ENCODE peak calls at places on chromosomes 4 and X, in ten cellular contexts. P is endodermal cell; O is germinal center; K is naive thymus-derived CD4-positive, alpha-beta T cell; Z is AG10803; E is Calu3; H is IMR-90; W is left colon; Q is H54; Y is activated naive CD8-positive, alpha-beta T cell treated with anti-CD3 and anti-CD28 coated beads, Interleukin-2, amount 50 U/mL, for 24 hours. D is an unnamed sample.

GRCh38 chr4:154004028-154004427 is 215.1 kb upstream of the SFRP2 start:
- DNase-seq in H (no peak), Q (no peak), Z (peak; percentile 76), P (no peak), E (no peak), W (no peak), O (no peak), Y (no peak), K (no peak), D (no peak)

GRCh38 chr4:41125558-41126311 is 88.6 kb downstream of the APBB2 start:
- DNase-seq in E (no peak), K (no peak), Z (peak; percentile 37), Q (no peak), P (peak; percentile 53), W (no peak), O (no peak), Y (no peak), H (peak; percentile 36), D (no peak)

GRCh38 chr4:26854701-26855100 is 5.9 kb upstream of the STIM2 start:
- DNase-seq in W (no peak), Z (no peak), Y (no peak), E (no peak), K (no peak), Q (no peak), O (no peak), P (no peak), H (no peak), D (no peak)

GRCh38 chrX:119004920-119005524 is 30.6 kb downstream of the LONRF3 start:
- DNase-seq in H (peak; percentile 28), E (peak; percentile 62), W (peak; percentile 28), K (peak; percentile 51), Y (peak; percentile 46), O (peak; percentile 30), P (peak; percentile 87), Z (peak; percentile 20), Q (peak; percentile 26), D (peak; percentile 59)

GRCh38 chr4:139454646-139455045 is 725 bp downstream of the RAB33B start:
- DNase-seq in P (no peak), Z (no peak), W (no peak), Y (no peak), Q (no peak), E (no peak), K (no peak), O (no peak), H (no peak), D (no peak)

GRCh38 chr4:182808673-182809416 is 108.3 kb downstream of the DCTD start:
- DNase-seq in Q (peak; percentile 76), O (no peak), E (no peak), W (no peak), K (peak; percentile 46), Z (peak; percentile 62), H (peak; percentile 24), Y (peak; percentile 58), P (no peak), D (no peak)

GRCh38 chrX:17547658-17548057 is 172.7 kb downstream of the NHS start:
- DNase-seq in H (peak; percentile 91), O (no peak), K (no peak), Q (peak; percentile 17), Y (no peak), E (peak; percentile 84), P (no peak), Z (peak; percentile 77), W (peak; percentile 60), D (no peak)

GRCh38 chr4:82652062-82652461 is 90.3 kb upstream of the TMEM150C start:
- DNase-seq in W (no peak), H (peak; percentile 23), Y (no peak), K (no peak), Z (peak; percentile 28), Q (no peak), P (no peak), E (no peak), O (no peak), D (no peak)

GRCh38 chrX:87900320-87900908 is 382.8 kb downstream of the KLHL4 start:
- DNase-seq in O (no peak), Q (no peak), Y (no peak), H (no peak), K (no peak), W (no peak), Z (no peak), P (no peak), E (no peak), D (no peak)

GRCh38 chr4:99657801-99658200 is at the start of gene C4orf54:
- DNase-seq in Y (no peak), K (no peak), O (no peak), P (no peak), H (no peak), Z (no peak), Q (no peak), W (no peak), E (no peak), D (no peak)